ENCODE peak calls at places on chromosomes 13 and 19, in five cellular contexts. V is activated naive CD4-positive, alpha-beta T cell treated with anti-CD3 and anti-CD28 coated beads, Interleukin-2, amount 50 U/mL, for 72 hours; O is AG04450; A is AG09319; T is activated CD4-positive, CD25-positive, alpha-beta regulatory T cell. H is an unnamed sample.

GRCh38 chr19:33434886-33435705 is 61.6 kb downstream of the CEBPG start:
- DNase-seq in V (no peak), O (no peak), A (no peak), T (no peak), H (peak)

GRCh38 chr13:44044544-44045178 is 165.0 kb downstream of the LACC1 start:
- DNase-seq in V (no peak), O (no peak), A (no peak), T (no peak), H (no peak)

GRCh38 chr19:7534531-7534980 is 961 bp upstream of the PNPLA6 start:
- DNase-seq in V (no peak), O (peak), A (peak), T (no peak), H (peak)

GRCh38 chr19:1228161-1228560 is 9.6 kb downstream of the CBARP start:
- DNase-seq in V (no peak), O (no peak), A (no peak), T (no peak), H (no peak)

GRCh38 chr13:51603716-51604115 is 19.5 kb downstream of the WDFY2 start:
- DNase-seq in V (no peak), O (no peak), A (no peak), T (no peak), H (no peak)

GRCh38 chr13:51342706-51343105 is 3.2 kb downstream of the SERPINE3 start:
- DNase-seq in V (no peak), O (peak), A (no peak), T (no peak), H (no peak)

GRCh38 chr19:1284979-1285736 is 515 bp upstream of the EFNA2 start:
- DNase-seq in V (no peak), O (no peak), A (no peak), T (no peak), H (no peak)

GRCh38 chr19:43290568-43291359 is 21.4 kb upstream of the PSG9 start:
- DNase-seq in V (no peak), O (no peak), A (no peak), T (no peak), H (no peak)

GRCh38 chr19:7905298-7905697 is 1.6 kb downstream of the MAP2K7 start:
- DNase-seq in V (peak), O (no peak), A (no peak), T (no peak), H (no peak)

GRCh38 chr13:45678282-45678681 is 23.8 kb upstream of the CBY2 start:
- DNase-seq in V (no peak), O (no peak), A (no peak), T (no peak), H (peak)

GRCh38 chr13:24076636-24077035 is 83.9 kb upstream of the SPATA13 start:
- DNase-seq in V (no peak), O (no peak), A (no peak), T (no peak), H (no peak)

GRCh38 chr13:98173431-98173921 is 3.6 kb downstream of the RNF113B start:
- DNase-seq in V (no peak), O (peak), A (peak), T (no peak), H (no peak)

GRCh38 chr13:51823861-51824260 is 19.9 kb upstream of the DHRS12 start:
- DNase-seq in V (no peak), O (no peak), A (no peak), T (no peak), H (no peak)

H was measured in A673.